ENCODE peak calls at places on chromosome 2, in five cellular contexts. P, R, I, T and D are unnamed samples.
A peak's percentile ranks its signal among the peaks of the same experiment; 100 is the strongest.

GRCh38 chr2:216320852-216321251 is 51.4 kb downstream of the MARCHF4 start:
- DNase-seq in P (no peak), R (peak; percentile 61), I (no peak), T (no peak), D (no peak)

GRCh38 chr2:106561356-106561755 is 74.2 kb downstream of the CD8B2 start:
- DNase-seq in P (no peak), R (no peak), I (no peak), T (no peak), D (no peak)

GRCh38 chr2:189370719-189371118 is 70.6 kb upstream of the WDR75 start:
- DNase-seq in P (no peak), R (no peak), I (no peak), T (peak; percentile 67), D (no peak)

GRCh38 chr2:176188218-176188968 is at the start of gene HOXD1:
- DNase-seq in P (no peak), R (peak; percentile 20), I (no peak), T (no peak), D (no peak)

GRCh38 chr2:86302320-86302719 is 35.1 kb downstream of the REEP1 start:
- DNase-seq in P (no peak), R (no peak), I (no peak), T (peak; percentile 24), D (no peak)

GRCh38 chr2:109238580-109238979 is 109.6 kb downstream of the SH3RF3 start:
- DNase-seq in P (peak; percentile 64), R (peak; percentile 94), I (no peak), T (peak; percentile 97), D (peak; percentile 95)

GRCh38 chr2:216426938-216427337 is 14.7 kb downstream of the SMARCAL1 start:
- DNase-seq in P (peak; percentile 58), R (peak; percentile 61), I (no peak), T (peak; percentile 38), D (no peak)

GRCh38 chr2:232339121-232340081 is 39.1 kb upstream of the ALPP start:
- DNase-seq in P (no peak), R (no peak), I (no peak), T (no peak), D (peak; percentile 59)

GRCh38 chr2:196068271-196069209 is at the start of gene DNAH7:
- DNase-seq in P (peak; percentile 24), R (peak; percentile 96), I (peak; percentile 94), T (peak; percentile 87), D (peak; percentile 97)

GRCh38 chr2:240566203-240567136 is 1.8 kb upstream of the RNPEPL1 start:
- DNase-seq in P (no peak), R (peak; percentile 91), I (peak; percentile 94), T (peak; percentile 91), D (peak; percentile 99)

GRCh38 chr2:43905388-43905803 is 66.6 kb downstream of the ABCG8 start:
- DNase-seq in P (no peak), R (no peak), I (no peak), T (no peak), D (no peak)

GRCh38 chr2:71880846-71881610 is 266.6 kb downstream of the CYP26B1 start:
- DNase-seq in P (peak; percentile 47), R (peak; percentile 71), I (no peak), T (peak; percentile 64), D (no peak)

GRCh38 chr2:74238879-74239278 is 40.5 kb downstream of the MTHFD2 start:
- DNase-seq in P (no peak), R (peak; percentile 29), I (no peak), T (peak; percentile 93), D (no peak)

GRCh38 chr2:240430595-240430994 is 4.9 kb upstream of the GPC1 start:
- DNase-seq in P (no peak), R (no peak), I (no peak), T (no peak), D (no peak)

GRCh38 chr2:54392925-54393324 is 63.2 kb upstream of the SPTBN1 start:
- DNase-seq in P (no peak), R (no peak), I (no peak), T (no peak), D (no peak)

GRCh38 chr2:54396798-54397197 is 59.3 kb upstream of the SPTBN1 start:
- DNase-seq in P (no peak), R (no peak), I (no peak), T (no peak), D (no peak)

GRCh38 chr2:54396107-54396506 is 60.0 kb upstream of the SPTBN1 start:
- DNase-seq in P (no peak), R (peak; percentile 44), I (no peak), T (peak; percentile 77), D (no peak)

DNA sequence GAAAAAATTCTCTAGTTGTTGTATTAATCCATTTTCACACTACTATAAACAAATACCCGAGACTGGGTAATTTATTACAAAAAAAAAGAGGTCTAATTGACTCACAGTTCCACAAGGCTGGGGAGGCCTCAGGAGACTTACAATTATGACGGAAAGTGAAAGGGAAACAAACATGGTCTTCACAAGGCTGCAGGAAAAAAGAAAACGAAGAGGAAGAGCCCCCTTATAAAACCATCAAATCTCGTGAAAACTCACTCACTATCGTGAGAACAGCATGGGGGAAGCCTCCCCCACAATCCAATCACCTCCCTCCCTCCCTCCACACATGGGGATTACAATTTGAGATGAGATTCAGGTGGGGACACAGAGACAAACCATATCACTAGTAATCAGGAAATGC is 61.7 kb upstream of the SPTBN1 start:
- DNase-seq in P (no peak), R (no peak), I (no peak), T (no peak), D (no peak)
- H3K4me3 ChIP-seq in P (no peak overlapping the region), R (peak overlapping the region; percentile 66), I (no peak overlapping the region), T (no peak overlapping the region), D (no peak overlapping the region)

GRCh38 chr2:218960196-218961165 is 1.0 kb downstream of the CDK5R2 start:
- DNase-seq in P (no peak), R (no peak), I (no peak), T (no peak), D (no peak)
- H3K4me3 ChIP-seq in P (no peak overlapping the region), R (no peak overlapping the region), I (no peak overlapping the region), T (peak overlapping the region; percentile 51), D (peak overlapping the region; percentile 52)

GRCh38 chr2:15941970-15942710 is 1.8 kb downstream of the MYCN start:
- DNase-seq in P (no peak), R (peak; percentile 7), I (no peak), T (no peak), D (no peak)
- H3K4me3 ChIP-seq in P (no peak overlapping the region), R (peak overlapping the region; percentile 58), I (peak overlapping the region; percentile 46), T (peak overlapping the region; percentile 98), D (peak overlapping the region; percentile 45)

GRCh38 chr2:169365093-169365483 is 2.8 kb upstream of the LRP2 start:
- DNase-seq in P (no peak), R (peak; percentile 14), I (no peak), T (peak; percentile 3), D (no peak)
- H3K4me3 ChIP-seq in P (no peak overlapping the region), R (peak overlapping the region; percentile 73), I (peak overlapping the region; percentile 89), T (peak overlapping the region; percentile 51), D (peak overlapping the region; percentile 51)

DNA sequence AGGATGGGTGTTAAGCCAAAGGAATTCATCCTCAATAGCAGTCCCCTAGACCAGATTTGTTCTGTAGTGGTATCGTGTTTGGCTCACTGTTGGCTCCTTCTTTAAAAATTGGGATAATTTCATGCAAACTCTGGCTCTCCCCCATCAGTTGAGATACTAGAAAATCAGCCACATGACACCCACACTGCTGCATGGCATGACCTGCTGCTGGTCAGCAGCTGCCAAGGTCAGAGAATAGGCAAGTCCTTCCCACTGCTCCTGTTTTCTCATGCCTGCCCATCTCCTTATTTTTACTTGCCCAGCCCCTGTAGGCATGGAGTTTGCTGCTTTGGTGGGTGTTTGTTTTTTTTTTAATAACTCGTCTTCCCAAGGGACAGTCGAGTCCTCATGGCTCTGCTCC is 1.0 kb upstream of the SNRNP200 start:
- DNase-seq in P (no peak), R (no peak), I (no peak), T (no peak), D (no peak)
- H3K4me3 ChIP-seq in P (peak overlapping the region; percentile 86), R (peak overlapping the region; percentile 99), I (peak overlapping the region; percentile 85), T (peak overlapping the region; percentile 88), D (peak overlapping the region; percentile 83)